ENCODE peak calls at places on chromosomes 13 and 19, in four cellular contexts. K, Z, L and I are unnamed samples. For H3K27me3, the result is how much of the 10 kb centered on the place peaks cover.

GRCh38 chr13:48184260-48184659 is 48.7 kb upstream of the ITM2B start:
- DNase-seq in K (no peak), Z (no peak), L (no peak), I (no peak)

GRCh38 chr13:29566864-29567263 is 28.6 kb downstream of the SLC7A1 start:
- DNase-seq in K (no peak), Z (no peak), L (no peak), I (no peak)

GRCh38 chr13:30027569-30028455 is 177.4 kb upstream of the UBL3 start:
- DNase-seq in K (no peak), Z (no peak), L (no peak), I (no peak)

GRCh38 chr13:85693889-85694511 is 105.2 kb downstream of the SLITRK6 start:
- DNase-seq in K (no peak), Z (no peak), L (no peak), I (peak)

GRCh38 chr13:113119166-113119821 is 3.3 kb upstream of the F10 start:
- DNase-seq in K (no peak), Z (no peak), L (no peak), I (no peak)

GRCh38 chr19:3606174-3606689 is 443 bp downstream of the TBXA2R start:
- DNase-seq in K (no peak), Z (no peak), L (no peak), I (no peak)

GRCh38 chr13:35621989-35622388 is 145.5 kb upstream of the MAB21L1 start:
- DNase-seq in K (no peak), Z (peak), L (no peak), I (peak)

GRCh38 chr13:104571161-104571889 is 1505.1 kb upstream of the SLC10A2 start:
- DNase-seq in K (peak), Z (peak), L (peak), I (peak)

GRCh38 chr13:92221916-92222315 is 823.5 kb downstream of the GPC5 start:
- DNase-seq in K (no peak), Z (no peak), L (no peak), I (no peak)

GRCh38 chr19:5536337-5536894 is 31.3 kb downstream of the TINCR start:
- DNase-seq in K (no peak), Z (peak), L (no peak), I (peak)

GRCh38 chr19:55287361-55288079 is 3.7 kb downstream of the BRSK1 start:
- DNase-seq in K (no peak), Z (no peak), L (no peak), I (no peak)

GRCh38 chr19:55284405-55285058 is 735 bp downstream of the BRSK1 start:
- DNase-seq in K (no peak), Z (no peak), L (no peak), I (no peak)

GRCh38 chr19:55289117-55289796 is 5.5 kb downstream of the BRSK1 start:
- DNase-seq in K (no peak), Z (no peak), L (no peak), I (no peak)

GRCh38 chr19:55283548-55284393 is at the start of gene BRSK1:
- DNase-seq in K (no peak), Z (no peak), L (no peak), I (no peak)

GRCh38 chr19:55285225-55285890 is 1.6 kb downstream of the BRSK1 start:
- DNase-seq in K (no peak), Z (no peak), L (no peak), I (no peak)
- H3K4me3 ChIP-seq in K (no peak), Z (peak), L (no peak), I (no peak)

GRCh38 chr13:99996177-99996705 is 14.7 kb downstream of the ZIC2 start:
- DNase-seq in K (no peak), Z (no peak), L (no peak), I (peak)
- H3K27me3 ChIP-seq in K (under half), Z (under half), L (under half), I (half or more)

DNA sequence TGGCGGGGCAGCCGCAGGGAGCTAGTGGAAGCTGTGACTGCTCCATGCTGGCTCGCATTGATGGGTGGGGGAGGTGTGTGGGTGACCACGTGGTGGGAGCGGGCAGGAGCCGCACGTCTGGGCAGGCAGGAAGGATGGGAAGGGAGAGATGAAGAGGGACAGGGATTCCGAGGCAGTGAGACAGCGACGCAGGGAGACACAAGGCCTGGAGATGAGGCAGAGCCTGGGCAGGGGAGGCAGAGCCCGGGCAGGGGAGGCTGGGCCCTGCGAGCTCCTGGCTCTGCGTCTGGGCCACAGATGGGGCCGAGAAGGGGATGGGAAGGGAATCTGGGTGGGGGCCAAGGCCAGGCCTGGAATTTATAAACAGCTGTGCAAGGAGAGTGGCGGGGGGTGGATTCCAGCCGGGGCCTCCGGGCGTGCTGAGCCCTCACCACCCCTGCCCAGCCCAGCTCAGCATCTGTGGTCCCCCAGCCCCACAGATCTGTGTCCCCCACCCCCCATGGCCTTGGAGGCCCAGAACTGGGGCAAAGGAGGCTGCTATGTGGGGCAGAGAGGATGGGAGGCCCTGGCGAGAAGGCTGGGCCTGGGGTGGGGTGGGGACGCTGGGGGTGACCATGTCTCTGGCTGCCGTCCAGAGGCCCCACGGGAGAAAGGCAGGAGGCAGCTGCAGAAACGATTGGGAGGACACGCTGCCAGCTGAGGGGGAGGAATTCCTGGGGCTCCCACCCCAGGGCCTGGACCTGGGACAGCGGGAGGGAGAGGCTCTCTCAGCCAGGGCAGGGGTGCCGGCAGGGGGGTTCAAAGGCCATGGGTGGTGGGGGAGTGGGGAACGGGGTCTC is 6.0 kb downstream of the EHD2 start:
- DNase-seq in K (peak), Z (peak), L (peak), I (peak)
- H3K4me3 ChIP-seq in K (peak), Z (peak), L (peak), I (peak)

DNA sequence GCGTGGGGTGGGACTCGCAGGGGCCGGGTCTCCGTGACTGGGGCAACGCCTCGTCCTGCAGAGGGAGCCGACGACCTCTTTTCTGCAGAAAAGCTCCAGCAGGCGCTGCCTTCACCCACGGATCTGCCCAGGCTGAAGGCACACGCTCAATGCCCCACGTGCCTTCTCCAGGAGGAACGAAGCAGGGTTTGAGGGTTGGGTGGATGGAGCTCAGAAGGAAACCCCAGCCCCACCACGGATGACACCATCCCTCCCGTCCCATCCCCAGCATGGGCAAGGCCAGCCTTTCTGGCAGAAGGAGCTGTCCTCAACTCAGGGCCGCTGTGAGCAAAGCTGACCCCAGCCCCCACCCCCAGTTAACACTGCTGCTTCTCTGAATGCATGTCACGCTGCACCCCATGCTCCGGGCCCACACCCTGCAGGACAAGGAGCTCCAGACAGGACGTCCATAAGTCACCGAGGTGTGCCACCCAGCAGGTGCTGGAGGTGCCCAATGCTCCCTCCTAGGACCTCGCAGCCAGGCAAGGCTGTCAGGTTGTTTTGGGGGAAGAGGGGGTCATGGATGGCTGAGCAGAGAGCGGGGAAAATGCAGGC is 7.4 kb downstream of the C19orf25 start:
- DNase-seq in K (no peak), Z (no peak), L (no peak), I (no peak)
- H3K27me3 ChIP-seq in K (under half), Z (under half), L (under half), I (under half)

GRCh38 chr19:11054200-11054599 is 35.1 kb upstream of the LDLR start:
- DNase-seq in K (no peak), Z (no peak), L (no peak), I (no peak)

GRCh38 chr19:11050323-11051114 is 38.7 kb upstream of the LDLR start:
- DNase-seq in K (no peak), Z (no peak), L (no peak), I (no peak)

GRCh38 chr19:11054628-11055027 is 34.6 kb upstream of the LDLR start:
- DNase-seq in K (no peak), Z (no peak), L (no peak), I (no peak)

GRCh38 chr19:11047856-11048255 is 41.4 kb upstream of the LDLR start:
- DNase-seq in K (no peak), Z (no peak), L (no peak), I (no peak)

DNA sequence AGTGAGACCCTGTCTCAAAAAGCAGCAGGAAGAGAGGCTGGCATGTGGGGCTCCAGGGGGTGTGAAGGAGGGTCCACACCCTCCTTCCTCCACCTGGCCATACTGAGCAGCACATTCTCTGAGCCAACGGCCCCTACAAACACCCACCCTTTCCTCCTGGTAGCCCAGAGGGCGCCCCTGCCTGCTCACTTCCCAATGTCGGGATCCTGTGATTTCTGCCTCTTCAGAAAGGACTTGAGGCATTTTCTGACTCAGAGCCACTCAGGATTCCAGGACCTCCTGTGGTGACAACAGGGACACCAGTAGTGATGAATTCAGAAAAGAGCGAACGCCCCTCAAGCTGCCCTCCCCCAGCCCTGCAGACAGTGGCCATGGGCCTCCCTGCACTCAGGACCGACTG is 36.9 kb upstream of the LDLR start:
- DNase-seq in K (no peak), Z (no peak), L (no peak), I (no peak)
- H3K4me3 ChIP-seq in K (no peak), Z (no peak), L (no peak), I (no peak)

GRCh38 chr13:25377244-25377962 is 5.6 kb downstream of the ATP8A2 start:
- DNase-seq in K (no peak), Z (no peak), L (no peak), I (no peak)
- H3K27me3 ChIP-seq in K (under half), Z (under half), L (under half), I (under half)

DNA sequence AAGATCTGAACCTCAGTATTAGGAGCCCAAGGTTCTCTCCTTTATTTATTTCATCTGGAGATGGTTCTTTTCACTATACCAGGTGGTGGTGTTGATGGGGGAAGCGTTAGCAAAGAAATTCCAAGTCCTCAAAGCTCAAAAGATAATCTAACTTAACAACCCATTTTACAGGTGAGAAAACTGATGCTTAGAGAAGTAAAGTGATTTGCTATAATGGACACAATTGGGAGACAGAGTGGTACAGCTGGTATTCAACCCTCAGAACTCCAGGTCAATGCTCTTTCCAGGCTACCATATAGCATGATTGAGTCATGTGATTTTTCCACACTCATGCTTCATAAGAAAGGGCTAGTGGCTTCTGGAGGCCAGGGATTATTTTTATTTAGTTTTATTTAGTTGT is 25.0 kb upstream of the URAD start:
- DNase-seq in K (no peak), Z (no peak), L (no peak), I (no peak)
- H3K4me3 ChIP-seq in K (no peak), Z (no peak), L (no peak), I (no peak)

GRCh38 chr19:40597329-40597838 is 3.8 kb upstream of the LTBP4 start:
- DNase-seq in K (no peak), Z (no peak), L (no peak), I (no peak)

GRCh38 chr19:40594657-40595077 is 6.5 kb upstream of the LTBP4 start:
- DNase-seq in K (no peak), Z (no peak), L (no peak), I (peak)

GRCh38 chr19:40598918-40599307 is 2.3 kb upstream of the LTBP4 start:
- DNase-seq in K (no peak), Z (no peak), L (no peak), I (no peak)

GRCh38 chr19:40598121-40598917 is 2.9 kb upstream of the LTBP4 start:
- DNase-seq in K (peak), Z (no peak), L (peak), I (peak)

DNA sequence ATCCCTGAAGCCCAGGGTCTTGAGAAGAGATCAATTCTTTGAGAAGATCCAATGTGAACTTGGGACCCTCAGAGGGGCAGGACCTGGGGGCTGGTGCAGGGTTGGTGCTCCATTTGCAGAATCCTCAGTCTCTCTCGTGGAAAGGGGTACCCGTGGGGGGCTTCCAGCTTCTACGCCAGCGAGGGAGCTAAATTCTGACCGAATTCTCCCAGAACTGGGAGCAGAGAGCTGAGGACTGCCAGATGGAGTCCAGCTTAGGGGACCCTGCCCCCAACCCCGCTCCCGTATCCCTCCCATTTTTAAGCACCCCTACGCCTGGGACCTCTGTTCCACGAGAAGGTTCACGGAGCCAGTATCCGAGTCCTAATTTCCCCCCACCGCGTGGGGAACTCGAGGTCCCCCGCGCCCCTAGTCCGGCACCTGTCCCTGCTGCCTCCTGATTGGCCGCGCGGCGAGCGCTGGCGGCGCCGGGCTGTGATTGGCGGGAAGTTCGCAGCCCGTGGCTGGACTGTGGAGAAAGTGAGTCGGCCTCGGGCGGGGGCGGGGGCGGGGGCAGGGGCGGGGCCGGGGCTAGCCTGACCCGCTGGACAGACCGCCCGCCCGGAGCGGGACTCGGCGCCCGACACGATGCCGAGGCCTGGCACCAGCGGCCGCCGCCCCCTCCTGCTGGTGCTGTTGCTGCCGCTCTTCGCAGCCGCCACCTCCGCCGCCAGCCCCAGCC is 4.4 kb upstream of the LTBP4 start:
- DNase-seq in K (peak), Z (no peak), L (no peak), I (no peak)
- H3K27me3 ChIP-seq in K (under half), Z (under half), L (under half), I (under half)

GRCh38 chr13:25135896-25136295 is 36.2 kb downstream of the AMER2 start:
- DNase-seq in K (no peak), Z (no peak), L (no peak), I (no peak)

GRCh38 chr13:25137624-25137892 is 34.5 kb downstream of the AMER2 start:
- DNase-seq in K (no peak), Z (no peak), L (no peak), I (no peak)

GRCh38 chr13:25132984-25133383 is 37.0 kb downstream of the PABPC3 start:
- DNase-seq in K (no peak), Z (no peak), L (no peak), I (no peak)

GRCh38 chr13:25141042-25141441 is 31.0 kb downstream of the AMER2 start:
- DNase-seq in K (no peak), Z (no peak), L (no peak), I (no peak)

GRCh38 chr13:25136872-25137623 is 35.0 kb downstream of the AMER2 start:
- DNase-seq in K (no peak), Z (no peak), L (no peak), I (no peak)
- H3K4me3 ChIP-seq in K (no peak), Z (no peak), L (no peak), I (no peak)

DNA sequence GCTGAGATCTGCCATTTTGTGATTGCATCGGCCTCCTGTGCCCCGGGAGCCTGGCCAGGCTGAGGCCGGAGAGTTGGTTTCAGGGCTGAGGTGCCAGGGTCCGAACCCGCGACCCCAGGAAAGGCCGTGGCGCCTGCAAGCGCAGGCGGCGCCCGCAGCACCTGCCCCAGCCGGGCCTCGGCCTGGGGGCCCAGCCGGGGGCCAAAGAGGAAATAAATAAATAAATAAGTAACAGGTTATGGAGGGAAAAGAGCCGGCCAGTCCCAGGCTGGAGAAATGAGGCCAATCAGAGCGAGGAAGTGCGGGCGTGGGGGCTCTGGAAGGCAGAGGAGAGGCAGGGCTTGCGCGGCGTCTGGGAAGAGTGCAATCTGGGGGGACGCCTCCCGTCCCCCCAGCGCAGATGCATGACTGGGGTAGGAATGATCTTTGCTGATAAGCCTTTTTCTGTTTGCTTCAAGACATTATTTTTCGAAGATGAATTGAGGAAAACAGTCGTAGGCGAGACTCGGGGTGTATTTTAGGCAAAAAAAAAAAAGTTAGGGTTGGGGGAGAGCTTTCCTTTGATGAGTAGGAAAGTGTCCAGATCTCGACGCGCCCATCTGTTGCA is 145.6 kb upstream of the ZNF536 start:
- DNase-seq in K (no peak), Z (no peak), L (no peak), I (no peak)
- H3K27me3 ChIP-seq in K (under half), Z (under half), L (under half), I (under half)